ENCODE peak calls at places on chromosomes 13 and 19, in four cellular contexts. G is K562, H is GM12878, U is HepG2. W is an unnamed sample.
A peak's percentile ranks its signal among the peaks of the same experiment; 100 is the strongest.

GRCh38 chr13:32969516-32969941 is 46.7 kb upstream of the KL start:
- DNase-seq in G (no peak), H (peak; percentile 15), U (no peak), W (no peak)

GRCh38 chr13:59665736-59666135 is 498.0 kb downstream of the DIAPH3 start:
- DNase-seq in G (no peak), H (no peak), U (no peak), W (no peak)

GRCh38 chr19:36687214-36688056 is at the start of gene ZNF567:
- DNase-seq in G (peak; percentile 95), H (peak; percentile 76), U (peak; percentile 95), W (peak; percentile 95)

GRCh38 chr13:46751811-46752635 is 44.9 kb downstream of the ESD start:
- DNase-seq in G (no peak), H (peak; percentile 45), U (no peak), W (no peak)

GRCh38 chr19:3357731-3358391 is 8.5 kb upstream of the NFIC start:
- DNase-seq in G (peak; percentile 61), H (no peak), U (no peak), W (no peak)

GRCh38 chr19:55005684-55006488 is 32.2 kb downstream of the GP6 start:
- DNase-seq in G (peak; percentile 87), H (peak; percentile 64), U (peak; percentile 12), W (peak; percentile 52)

GRCh38 chr19:3682741-3683404 is 17.4 kb downstream of the PIP5K1C start:
- DNase-seq in G (peak; percentile 72), H (no peak), U (no peak), W (no peak)

GRCh38 chr13:112562786-112563383 is 25.1 kb downstream of the TUBGCP3 start:
- DNase-seq in G (no peak), H (no peak), U (no peak), W (no peak)

GRCh38 chr19:35977446-35978222 is 17.4 kb upstream of the SDHAF1 start:
- DNase-seq in G (peak; percentile 78), H (no peak), U (peak; percentile 53), W (peak; percentile 61)

GRCh38 chr19:49233163-49233562 is 75.6 kb downstream of the TRPM4 start:
- DNase-seq in G (no peak), H (no peak), U (no peak), W (no peak)

GRCh38 chr13:66106246-66106645 is 1123.9 kb downstream of the PCDH9 start:
- DNase-seq in G (no peak), H (no peak), U (no peak), W (no peak)

GRCh38 chr13:98813993-98814392 is 61.5 kb upstream of the SLC15A1 start:
- DNase-seq in G (no peak), H (no peak), U (no peak), W (peak; percentile 27)

GRCh38 chr13:26255717-26256277 is 1.9 kb downstream of the CDK8 start:
- DNase-seq in G (no peak), H (no peak), U (peak; percentile 20), W (no peak)

GRCh38 chr13:102344410-102344809 is 57.4 kb downstream of the FGF14 start:
- DNase-seq in G (no peak), H (no peak), U (no peak), W (no peak)

GRCh38 chr13:35630551-35631275 is 154.2 kb upstream of the MAB21L1 start:
- DNase-seq in G (peak; percentile 7), H (no peak), U (peak; percentile 52), W (peak; percentile 52)

GRCh38 chr19:43534811-43535761 is 2.1 kb downstream of the ZNF575 start:
- DNase-seq in G (peak; percentile 33), H (no peak), U (peak; percentile 35), W (peak; percentile 49)

GRCh38 chr13:74975122-74975521 is 506.8 kb downstream of the TBC1D4 start:
- DNase-seq in G (no peak), H (no peak), U (no peak), W (peak; percentile 49)

GRCh38 chr13:61162636-61163035 is 253.0 kb downstream of the PCDH20 start:
- DNase-seq in G (no peak), H (no peak), U (no peak), W (no peak)

GRCh38 chr13:109610517-109610916 is 175.9 kb downstream of the IRS2 start:
- DNase-seq in G (no peak), H (no peak), U (no peak), W (peak; percentile 3)

GRCh38 chr13:79043208-79043607 is 362.8 kb downstream of the RBM26 start:
- DNase-seq in G (no peak), H (no peak), U (peak; percentile 3), W (no peak)

GRCh38 chr19:41265376-41266153 is 1.4 kb downstream of the HNRNPUL1 start:
- DNase-seq in G (peak; percentile 20), H (no peak), U (peak; percentile 56), W (no peak)

GRCh38 chr19:49912965-49913685 is 15.9 kb upstream of the ATF5 start:
- DNase-seq in G (peak; percentile 52), H (no peak), U (peak; percentile 44), W (no peak)

GRCh38 chr13:59532405-59532804 is 631.3 kb downstream of the DIAPH3 start:
- DNase-seq in G (no peak), H (no peak), U (no peak), W (no peak)

GRCh38 chr19:50478901-50479715 is 2.5 kb upstream of the GARIN5A start:
- DNase-seq in G (peak; percentile 73), H (no peak), U (peak; percentile 81), W (peak; percentile 75)

GRCh38 chr13:44197791-44198770 is 175.5 kb upstream of the SERP2 start:
- DNase-seq in G (no peak), H (peak; percentile 34), U (no peak), W (no peak)

GRCh38 chr19:49359851-49360845 is 2.1 kb downstream of the TEAD2 start:
- DNase-seq in G (no peak), H (no peak), U (no peak), W (no peak)

GRCh38 chr13:45696610-45697226 is 5.4 kb upstream of the CBY2 start:
- DNase-seq in G (no peak), H (peak; percentile 64), U (no peak), W (no peak)

GRCh38 chr13:45691667-45692066 is 10.5 kb upstream of the CBY2 start:
- DNase-seq in G (no peak), H (no peak), U (no peak), W (no peak)

GRCh38 chr13:45691251-45691650 is 10.9 kb upstream of the CBY2 start:
- DNase-seq in G (no peak), H (no peak), U (no peak), W (no peak)

GRCh38 chr13:45690636-45691035 is 11.5 kb upstream of the CBY2 start:
- DNase-seq in G (no peak), H (no peak), U (no peak), W (no peak)

GRCh38 chr13:45695198-45695730 is 6.9 kb upstream of the CBY2 start:
- DNase-seq in G (no peak), H (peak; percentile 68), U (no peak), W (no peak)
- TF ChIP-seq FOXM1 in G (no peak), H (peak; percentile 77), U (no peak), W (no peak)

GRCh38 chr13:40637644-40638043 is 28.8 kb downstream of the FOXO1 start:
- DNase-seq in G (no peak), H (no peak), U (no peak), W (no peak)

GRCh38 chr13:40629678-40630384 is 36.6 kb downstream of the FOXO1 start:
- DNase-seq in G (no peak), H (peak; percentile 64), U (no peak), W (no peak)

GRCh38 chr13:40635315-40635995 is 31.0 kb downstream of the FOXO1 start:
- DNase-seq in G (no peak), H (no peak), U (no peak), W (no peak)

GRCh38 chr13:40631605-40632004 is 34.8 kb downstream of the FOXO1 start:
- DNase-seq in G (no peak), H (no peak), U (no peak), W (no peak)

DNA sequence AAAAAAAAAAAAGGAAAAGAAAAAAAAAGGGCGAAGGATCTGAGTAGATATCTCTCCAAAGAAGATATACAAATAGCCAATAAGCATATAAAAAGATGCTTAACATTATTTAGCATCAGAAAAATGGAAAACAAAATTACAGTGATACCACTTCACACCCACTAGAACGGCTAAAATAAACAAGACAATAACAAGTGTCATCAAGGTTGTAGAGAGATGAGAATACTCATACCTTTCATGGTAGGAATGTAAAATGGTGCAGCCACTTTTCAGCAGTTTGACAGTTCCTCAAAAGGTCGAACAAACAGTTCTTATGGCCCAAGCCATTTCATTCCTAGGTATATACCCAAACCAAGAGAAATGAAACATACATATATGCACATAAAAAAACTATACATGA is 33.5 kb downstream of the FOXO1 start:
- DNase-seq in G (no peak), H (no peak), U (no peak), W (no peak)
- TF ChIP-seq FOXK2 in G (no peak), H (no peak), U (no peak), W (no peak)

GRCh38 chr13:45422731-45423130 is 4.6 kb upstream of the SLC25A30 start:
- DNase-seq in G (no peak), H (no peak), U (no peak), W (no peak)
- TF ChIP-seq FOXM1 in G (no peak), H (no peak), U (no peak), W (no peak)

GRCh38 chr13:64248371-64249065 is 2832.9 kb upstream of the PCDH20 start:
- DNase-seq in G (no peak), H (no peak), U (no peak), W (no peak)
- TF ChIP-seq FOXK2 in G (no peak), H (no peak), U (no peak), W (no peak)

DNA sequence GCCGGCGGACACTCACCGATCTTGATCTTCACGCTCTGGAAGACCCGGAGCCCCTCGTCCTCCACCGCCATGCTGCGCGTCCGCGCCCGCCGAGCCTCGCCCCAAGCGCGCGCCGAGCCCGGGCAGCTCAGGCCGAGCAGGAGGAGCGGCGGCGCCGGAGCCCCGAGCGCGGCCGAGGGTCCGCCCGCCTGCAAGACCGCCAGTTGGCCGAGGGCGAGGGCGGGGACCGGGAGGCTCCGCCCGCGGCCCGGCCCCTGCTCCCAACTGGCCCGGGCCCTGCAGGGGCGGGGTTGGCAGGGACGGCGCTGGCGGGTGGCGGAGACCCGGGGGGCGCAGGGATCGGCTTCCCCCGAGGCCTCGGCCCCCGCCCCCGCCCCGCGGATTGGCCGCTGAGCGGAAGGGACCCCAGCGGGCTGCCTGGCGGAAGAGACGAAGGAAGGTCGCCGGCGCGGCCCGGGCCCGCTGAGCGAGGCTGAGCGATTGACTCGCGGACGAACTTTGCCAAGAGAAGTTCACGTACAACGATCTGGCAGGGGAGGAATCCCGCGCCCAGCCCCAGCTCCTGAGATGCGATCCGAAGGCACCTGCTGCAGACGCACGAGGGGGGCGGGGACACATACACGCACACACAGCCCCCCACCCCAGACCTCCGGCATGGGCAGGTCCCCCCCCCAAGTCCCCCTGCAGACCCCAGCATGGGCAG is at the start of gene RASA3:
- DNase-seq in G (peak; percentile 89), H (no peak), U (no peak), W (peak; percentile 72)
- TF ChIP-seq FOXM1 in G (no peak), H (no peak), U (no peak), W (no peak)

GRCh38 chr19:8938576-8938975 is 71.6 kb downstream of the MUC16 start:
- DNase-seq in G (no peak), H (no peak), U (no peak), W (no peak)

GRCh38 chr19:8935460-8935859 is 74.7 kb downstream of the MUC16 start:
- DNase-seq in G (no peak), H (no peak), U (no peak), W (no peak)
- TF ChIP-seq FOXK2 in G (no peak), H (no peak), U (no peak), W (no peak)